ENCODE peak calls at places on chromosomes 2 and 18, in nine cellular contexts. J is renal cortical epithelial cell; Y is stimulated activated naive CD8-positive, alpha-beta T cell treated with anti-CD3 and anti-CD28 coated beads, Interleukin-15, Interleukin-2, amounts not matched to agents 100 U/mL and 50 U/mL, for 24 hours; A is activated T-cell treated with anti-CD3 and anti-CD28 coated beads for 48 hours; X is stimulated activated CD8-positive, alpha-beta memory T cell treated with anti-CD3 and anti-CD28 coated beads, Interleukin-7, amount 100 ng/mL, for 1 hour; T is putamen; O is NCI-H446; B is stimulated activated CD4-positive, alpha-beta T cell treated with anti-CD3 and anti-CD28 coated beads, Interleukin-2, amount 100 ng/mL, for 24 hours; M is fibroblast of lung. Z is an unnamed sample.

GRCh38 chr2:57333221-57333620 is 713.4 kb upstream of the VRK2 start:
- DNase-seq in J (peak; percentile 8), Y (no peak), A (no peak), X (no peak), T (no peak), O (no peak), B (no peak), M (no peak), Z (no peak)

GRCh38 chr2:15941970-15942710 is 1.8 kb downstream of the MYCN start:
- DNase-seq in J (no peak), Y (peak; percentile 23), A (no peak), X (no peak), T (peak; percentile 16), O (no peak), B (peak; percentile 30), M (no peak), Z (no peak)

GRCh38 chr18:23981369-23981768 is 33.2 kb upstream of the TTC39C start:
- DNase-seq in J (no peak), Y (no peak), A (no peak), X (no peak), T (no peak), O (no peak), B (no peak), M (no peak), Z (no peak)

GRCh38 chr2:182330451-182331325 is 96.1 kb downstream of the PDE1A start:
- DNase-seq in J (peak; percentile 41), Y (no peak), A (no peak), X (no peak), T (no peak), O (no peak), B (no peak), M (peak; percentile 46), Z (no peak)

GRCh38 chr18:13412017-13412416 is 193.5 kb downstream of the LDLRAD4 start:
- DNase-seq in J (no peak), Y (no peak), A (no peak), X (no peak), T (no peak), O (no peak), B (no peak), M (no peak), Z (no peak)

GRCh38 chr2:151795646-151796240 is 32.5 kb downstream of the ARL5A start:
- DNase-seq in J (peak; percentile 12), Y (no peak), A (no peak), X (no peak), T (no peak), O (no peak), B (no peak), M (peak; percentile 25), Z (peak; percentile 38)

GRCh38 chr2:33337385-33337784 is 139.1 kb upstream of the RASGRP3 start:
- DNase-seq in J (no peak), Y (no peak), A (no peak), X (no peak), T (no peak), O (no peak), B (no peak), M (no peak), Z (no peak)

GRCh38 chr2:30230855-30231725 is at the start of gene LBH:
- DNase-seq in J (peak; percentile 57), Y (peak; percentile 91), A (peak; percentile 89), X (peak; percentile 80), T (peak; percentile 79), O (peak; percentile 57), B (peak; percentile 87), M (peak; percentile 79), Z (peak; percentile 88)

GRCh38 chr18:60339018-60339417 is 33.6 kb downstream of the MC4R start:
- DNase-seq in J (no peak), Y (no peak), A (no peak), X (no peak), T (no peak), O (no peak), B (no peak), M (no peak), Z (no peak)

GRCh38 chr2:231228223-231228622 is 29.8 kb downstream of the ARMC9 start:
- DNase-seq in J (peak; percentile 56), Y (peak; percentile 5), A (no peak), X (no peak), T (no peak), O (no peak), B (no peak), M (no peak), Z (no peak)

GRCh38 chr2:31318360-31319336 is 84.7 kb downstream of the EHD3 start:
- DNase-seq in J (peak; percentile 36), Y (peak; percentile 61), A (peak; percentile 17), X (no peak), T (no peak), O (no peak), B (peak; percentile 53), M (peak; percentile 77), Z (peak; percentile 83)

GRCh38 chr2:11757101-11757500 is 10.7 kb downstream of the LPIN1 start:
- DNase-seq in J (no peak), Y (no peak), A (no peak), X (no peak), T (no peak), O (no peak), B (no peak), M (no peak), Z (no peak)

GRCh38 chr18:13544953-13545352 is 181.4 kb downstream of the FAM210A start:
- DNase-seq in J (no peak), Y (no peak), A (no peak), X (no peak), T (no peak), O (no peak), B (no peak), M (no peak), Z (no peak)

GRCh38 chr2:238449909-238450417 is 23.2 kb downstream of the ASB1 start:
- DNase-seq in J (peak; percentile 49), Y (no peak), A (no peak), X (no peak), T (no peak), O (no peak), B (no peak), M (no peak), Z (peak; percentile 86)

GRCh38 chr2:241980193-241980592 is 110.7 kb downstream of the RTP5 start:
- DNase-seq in J (no peak), Y (no peak), A (no peak), X (no peak), T (no peak), O (no peak), B (no peak), M (no peak), Z (no peak)

GRCh38 chr18:21897811-21898210 is 157.2 kb downstream of the MIB1 start:
- DNase-seq in J (peak; percentile 33), Y (peak; percentile 38), A (no peak), X (no peak), T (peak; percentile 9), O (no peak), B (peak; percentile 12), M (peak; percentile 25), Z (peak; percentile 44)

GRCh38 chr2:222877556-222878278 is 16.9 kb downstream of the ACSL3 start:
- DNase-seq in J (no peak), Y (no peak), A (no peak), X (no peak), T (no peak), O (no peak), B (no peak), M (no peak), Z (no peak)

GRCh38 chr2:8511868-8512612 is 169.8 kb upstream of the ID2 start:
- DNase-seq in J (peak; percentile 81), Y (no peak), A (no peak), X (no peak), T (no peak), O (no peak), B (no peak), M (peak; percentile 82), Z (peak; percentile 64)

GRCh38 chr2:214386720-214387119 is 24.1 kb upstream of the VWC2L start:
- DNase-seq in J (no peak), Y (no peak), A (no peak), X (no peak), T (no peak), O (no peak), B (no peak), M (no peak), Z (no peak)

GRCh38 chr2:216013080-216013909 is at the start of gene MREG:
- DNase-seq in J (peak; percentile 63), Y (peak; percentile 93), A (peak; percentile 85), X (peak; percentile 65), T (peak; percentile 70), O (peak; percentile 60), B (peak; percentile 89), M (peak; percentile 50), Z (peak; percentile 56)

GRCh38 chr2:180367831-180368230 is 360.7 kb upstream of the CWC22 start:
- DNase-seq in J (peak; percentile 80), Y (no peak), A (no peak), X (no peak), T (no peak), O (peak; percentile 8), B (no peak), M (peak; percentile 53), Z (peak; percentile 62)

GRCh38 chr2:47354817-47355653 is 47.9 kb upstream of the MSH2 start:
- DNase-seq in J (peak; percentile 73), Y (no peak), A (no peak), X (no peak), T (no peak), O (no peak), B (no peak), M (no peak), Z (no peak)

GRCh38 chr2:237590272-237591020 is at the start of gene RAB17:
- DNase-seq in J (peak; percentile 75), Y (no peak), A (no peak), X (no peak), T (no peak), O (no peak), B (peak; percentile 10), M (peak; percentile 49), Z (peak; percentile 31)

GRCh38 chr2:68377137-68377780 is 12.2 kb downstream of the PLEK start:
- DNase-seq in J (no peak), Y (no peak), A (no peak), X (no peak), T (no peak), O (no peak), B (no peak), M (no peak), Z (no peak)

GRCh38 chr2:134244587-134244986 is 9.3 kb upstream of the MGAT5 start:
- DNase-seq in J (no peak), Y (no peak), A (no peak), X (no peak), T (no peak), O (no peak), B (no peak), M (no peak), Z (peak; percentile 18)

GRCh38 chr2:125652260-125652659 is 1003.7 kb upstream of the GYPC start:
- DNase-seq in J (no peak), Y (no peak), A (no peak), X (no peak), T (no peak), O (no peak), B (no peak), M (no peak), Z (no peak)

GRCh38 chr2:84970266-84970955 is 550 bp upstream of the KCMF1 start:
- DNase-seq in J (no peak), Y (peak; percentile 70), A (peak; percentile 58), X (peak; percentile 10), T (peak; percentile 58), O (no peak), B (peak; percentile 67), M (peak; percentile 57), Z (peak; percentile 42)

GRCh38 chr2:240871071-240871958 is 2.7 kb downstream of the AGXT start:
- DNase-seq in J (no peak), Y (no peak), A (no peak), X (no peak), T (no peak), O (no peak), B (no peak), M (no peak), Z (no peak)

Z was measured in AG10803.